ENCODE peak calls at places on chromosome 20, in five cellular contexts. D, T, U, F and O are unnamed samples.

GRCh38 chr20:9354579-9354978 is 159.8 kb upstream of the LAMP5 start:
- DNase-seq in D (no peak), T (no peak), U (no peak), F (no peak), O (no peak)

GRCh38 chr20:10250902-10251301 is 32.3 kb downstream of the SNAP25 start:
- DNase-seq in D (no peak), T (no peak), U (no peak), F (no peak), O (no peak)

GRCh38 chr20:3067139-3068009 is 4.0 kb upstream of the OXT start:
- DNase-seq in D (no peak), T (no peak), U (no peak), F (no peak), O (no peak)

GRCh38 chr20:51385941-51386530 is 156.5 kb downstream of the NFATC2 start:
- DNase-seq in D (peak; percentile 13), T (peak; percentile 85), U (no peak), F (no peak), O (no peak)

GRCh38 chr20:16922834-16923233 is 174.7 kb downstream of the OTOR start:
- DNase-seq in D (peak; percentile 73), T (peak; percentile 55), U (no peak), F (peak; percentile 79), O (no peak)

GRCh38 chr20:36344517-36345132 is 38.5 kb downstream of the DLGAP4 start:
- DNase-seq in D (peak; percentile 9), T (peak; percentile 86), U (no peak), F (peak; percentile 1), O (no peak)

GRCh38 chr20:23228912-23229311 is 121.7 kb upstream of the NXT1 start:
- DNase-seq in D (peak; percentile 46), T (no peak), U (no peak), F (peak; percentile 69), O (no peak)

GRCh38 chr20:8394308-8394945 is 262.4 kb downstream of the PLCB1 start:
- DNase-seq in D (no peak), T (no peak), U (no peak), F (no peak), O (no peak)

GRCh38 chr20:19022791-19023448 is 189.5 kb upstream of the SLC24A3 start:
- DNase-seq in D (no peak), T (no peak), U (no peak), F (no peak), O (no peak)

GRCh38 chr20:50992733-50993457 is 30.0 kb downstream of the KCNG1 start:
- DNase-seq in D (peak; percentile 5), T (peak; percentile 95), U (no peak), F (no peak), O (no peak)

GRCh38 chr20:50580016-50580747 is 70.0 kb downstream of the PTPN1 start:
- DNase-seq in D (no peak), T (peak; percentile 97), U (no peak), F (no peak), O (peak; percentile 85)

GRCh38 chr20:1811621-1812498 is 83.3 kb upstream of the SIRPA start:
- DNase-seq in D (no peak), T (no peak), U (no peak), F (no peak), O (no peak)

GRCh38 chr20:64058536-64058935 is 4.5 kb upstream of the TCEA2 start:
- DNase-seq in D (no peak), T (no peak), U (no peak), F (no peak), O (no peak)

GRCh38 chr20:34215711-34216381 is 25.4 kb upstream of the ASIP start:
- DNase-seq in D (peak; percentile 54), T (peak; percentile 75), U (peak; percentile 45), F (no peak), O (peak; percentile 87)

GRCh38 chr20:38883981-38884733 is 42.1 kb upstream of the FAM83D start:
- DNase-seq in D (no peak), T (no peak), U (no peak), F (no peak), O (no peak)

GRCh38 chr20:1463971-1464570 is 2.6 kb downstream of the NSFL1C start:
- DNase-seq in D (no peak), T (no peak), U (no peak), F (no peak), O (no peak)

GRCh38 chr20:34045294-34045693 is 51.6 kb downstream of the RALY start:
- DNase-seq in D (no peak), T (no peak), U (peak; percentile 13), F (no peak), O (no peak)

GRCh38 chr20:58718729-58719128 is 26.1 kb downstream of the NPEPL1 start:
- DNase-seq in D (no peak), T (no peak), U (no peak), F (no peak), O (peak; percentile 52)

GRCh38 chr20:13821876-13822275 is 37.0 kb downstream of the NDUFAF5 start:
- DNase-seq in D (no peak), T (no peak), U (no peak), F (peak; percentile 17), O (no peak)

GRCh38 chr20:22575087-22575721 is 9.2 kb downstream of the FOXA2 start:
- DNase-seq in D (no peak), T (no peak), U (no peak), F (no peak), O (no peak)

GRCh38 chr20:2421247-2421646 is 40.5 kb downstream of the TGM6 start:
- DNase-seq in D (no peak), T (no peak), U (no peak), F (no peak), O (no peak)

GRCh38 chr20:43397147-43397546 is 60.5 kb upstream of the SRSF6 start:
- DNase-seq in D (no peak), T (no peak), U (no peak), F (no peak), O (no peak)

GRCh38 chr20:37386505-37387201 is 40.7 kb downstream of the SRC start:
- DNase-seq in D (no peak), T (no peak), U (no peak), F (no peak), O (no peak)

GRCh38 chr20:59207742-59208357 is 44.2 kb downstream of the ZNF831 start:
- DNase-seq in D (no peak), T (no peak), U (no peak), F (no peak), O (no peak)

GRCh38 chr20:61567204-61567603 is 315.1 kb downstream of the CDH4 start:
- DNase-seq in D (no peak), T (no peak), U (no peak), F (no peak), O (no peak)

GRCh38 chr20:57818418-57818817 is 108.6 kb upstream of the PMEPA1 start:
- DNase-seq in D (no peak), T (no peak), U (no peak), F (no peak), O (no peak)

GRCh38 chr20:2767768-2768631 is 32.4 kb downstream of the CPXM1 start:
- DNase-seq in D (no peak), T (no peak), U (no peak), F (peak; percentile 18), O (no peak)

GRCh38 chr20:23179766-23180403 is 93.8 kb upstream of the CD93 start:
- DNase-seq in D (no peak), T (no peak), U (no peak), F (no peak), O (peak; percentile 63)

GRCh38 chr20:5844063-5844681 is 94.0 kb downstream of the SHLD1 start:
- DNase-seq in D (no peak), T (peak; percentile 65), U (no peak), F (no peak), O (no peak)

GRCh38 chr20:36205026-36205425 is 31.3 kb upstream of the AAR2 start:
- DNase-seq in D (no peak), T (no peak), U (no peak), F (no peak), O (no peak)

GRCh38 chr20:58378056-58378455 is 11.0 kb upstream of the VAPB start:
- DNase-seq in D (no peak), T (no peak), U (no peak), F (no peak), O (no peak)

GRCh38 chr20:36988494-36988966 is 37.0 kb upstream of the SAMHD1 start:
- DNase-seq in D (no peak), T (no peak), U (no peak), F (no peak), O (no peak)

GRCh38 chr20:37336369-37337207 is 9.4 kb upstream of the SRC start:
- DNase-seq in D (no peak), T (peak; percentile 64), U (no peak), F (no peak), O (no peak)

GRCh38 chr20:11851646-11852045 is 66.0 kb upstream of the BTBD3 start:
- DNase-seq in D (no peak), T (no peak), U (no peak), F (no peak), O (no peak)

GRCh38 chr20:17660667-17661066 is 21.4 kb downstream of the RRBP1 start:
- DNase-seq in D (no peak), T (no peak), U (no peak), F (no peak), O (no peak)